ENCODE peak calls at places on chromosomes 16 and 17, in five cellular contexts. E is BJ, U is hepatocyte, D is A549, Q is Karpas-422. Y is an unnamed sample.

GRCh38 chr17:40705567-40705966 is 2.0 kb upstream of the KRT24 start:
- DNase-seq in E (no peak), U (no peak), D (no peak), Q (no peak), Y (no peak)

GRCh38 chr16:8887952-8888560 is 5.9 kb downstream of the LITAFD start:
- DNase-seq in E (peak), U (peak), D (no peak), Q (no peak), Y (peak)

GRCh38 chr17:30476726-30477082 is 504 bp upstream of the GOSR1 start:
- DNase-seq in E (no peak), U (peak), D (no peak), Q (peak), Y (no peak)

GRCh38 chr16:50244140-50244503 is 22.2 kb upstream of the ADCY7 start:
- DNase-seq in E (no peak), U (no peak), D (no peak), Q (no peak), Y (no peak)

GRCh38 chr17:63423251-63423950 is 22.7 kb downstream of the CYB561 start:
- DNase-seq in E (no peak), U (no peak), D (no peak), Q (no peak), Y (no peak)

GRCh38 chr17:2400474-2400866 is 390 bp downstream of the MNT start:
- DNase-seq in E (no peak), U (peak), D (no peak), Q (peak), Y (peak)

GRCh38 chr17:35243459-35244204 is 760 bp downstream of the SLFN5 start:
- DNase-seq in E (peak), U (peak), D (peak), Q (no peak), Y (peak)

GRCh38 chr16:13391337-13391736 is 489.9 kb downstream of the SHISA9 start:
- DNase-seq in E (no peak), U (no peak), D (no peak), Q (no peak), Y (no peak)

GRCh38 chr16:25219070-25219737 is 2.5 kb downstream of the AQP8 start:
- DNase-seq in E (no peak), U (no peak), D (no peak), Q (no peak), Y (no peak)

GRCh38 chr16:56351481-56351880 is 73.9 kb downstream of the AMFR start:
- DNase-seq in E (no peak), U (no peak), D (no peak), Q (no peak), Y (no peak)

GRCh38 chr17:68821860-68822693 is 133.1 kb downstream of the ABCA8 start:
- DNase-seq in E (peak), U (peak), D (peak), Q (no peak), Y (no peak)

GRCh38 chr17:61837175-61838051 is 25.9 kb downstream of the BRIP1 start:
- DNase-seq in E (peak), U (peak), D (peak), Q (peak), Y (peak)

GRCh38 chr17:57874434-57875108 is 24.7 kb upstream of the MRPS23 start:
- DNase-seq in E (peak), U (peak), D (no peak), Q (no peak), Y (peak)

GRCh38 chr17:78399693-78400144 is 21.3 kb downstream of the PGS1 start:
- DNase-seq in E (no peak), U (no peak), D (no peak), Q (no peak), Y (no peak)

GRCh38 chr17:56047321-56047720 is 106.0 kb upstream of the ANKFN1 start:
- DNase-seq in E (no peak), U (no peak), D (no peak), Q (no peak), Y (no peak)

GRCh38 chr17:45440161-45440859 is 7.6 kb upstream of the ARHGAP27 start:
- DNase-seq in E (no peak), U (peak), D (no peak), Q (no peak), Y (no peak)

GRCh38 chr17:68600123-68600880 is 865 bp downstream of the FAM20A start:
- DNase-seq in E (no peak), U (peak), D (peak), Q (no peak), Y (peak)

GRCh38 chr16:50744911-50745310 is 3.0 kb downstream of the CYLD start:
- DNase-seq in E (no peak), U (no peak), D (no peak), Q (no peak), Y (no peak)

GRCh38 chr16:13902677-13903076 is 17.3 kb upstream of the ERCC4 start:
- DNase-seq in E (no peak), U (no peak), D (no peak), Q (no peak), Y (no peak)

GRCh38 chr16:65102326-65102725 is 19.5 kb downstream of the CDH11 start:
- DNase-seq in E (no peak), U (no peak), D (no peak), Q (no peak), Y (no peak)

GRCh38 chr17:10309003-10309974 is 63.5 kb downstream of the MYH13 start:
- DNase-seq in E (no peak), U (no peak), D (no peak), Q (no peak), Y (no peak)

GRCh38 chr17:44607836-44608690 is 48.2 kb upstream of the MEIOC start:
- DNase-seq in E (peak), U (peak), D (no peak), Q (no peak), Y (no peak)

GRCh38 chr16:50479771-50480170 is 68.4 kb upstream of the NKD1 start:
- DNase-seq in E (no peak), U (no peak), D (no peak), Q (no peak), Y (no peak)

GRCh38 chr17:74859439-74860228 is at the start of gene GRIN2C:
- DNase-seq in E (no peak), U (peak), D (no peak), Q (no peak), Y (no peak)

DNA sequence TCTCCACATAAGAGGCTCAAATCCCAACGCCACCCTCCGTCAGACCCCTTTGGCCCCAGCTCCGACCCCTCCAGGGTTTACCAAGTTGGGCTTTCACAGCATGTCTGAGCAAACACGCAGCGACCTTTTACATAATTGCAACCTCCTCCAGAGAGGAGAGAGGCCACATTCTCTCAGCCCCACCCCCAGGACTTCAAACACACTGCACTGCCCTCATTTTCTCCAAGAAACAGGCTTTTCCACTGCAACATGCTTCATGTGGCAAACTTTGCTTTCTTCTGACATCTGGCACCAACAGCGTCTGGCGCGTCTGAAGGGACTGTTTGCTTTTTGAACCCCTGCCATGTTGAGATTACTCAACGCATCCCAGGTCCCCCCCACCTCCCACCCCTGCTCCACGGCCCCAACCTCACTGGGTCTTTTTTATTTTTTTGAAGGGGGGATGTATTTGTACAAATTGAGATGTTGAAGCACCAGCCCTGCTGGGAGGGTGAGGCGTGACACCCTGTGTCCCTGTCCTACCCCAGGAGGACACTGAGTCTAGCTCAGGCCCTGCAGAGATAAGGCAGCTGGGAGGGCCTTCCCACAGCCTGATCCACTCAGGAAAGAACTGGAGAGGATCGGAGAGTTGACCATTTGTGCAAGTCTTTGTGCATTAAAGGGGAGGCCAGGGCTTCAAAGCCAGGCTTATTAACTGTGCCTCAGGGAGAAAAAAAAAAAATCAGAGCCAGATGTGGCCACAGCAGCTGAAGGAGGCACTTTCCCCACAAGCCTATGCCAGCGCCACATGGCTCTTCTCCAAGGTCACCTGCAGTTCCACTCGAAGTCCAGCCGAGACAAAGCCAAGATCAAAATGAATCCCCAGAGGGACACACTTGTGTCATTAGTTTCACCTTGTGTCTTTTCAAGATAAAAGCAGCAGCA is 29.7 kb downstream of the AXIN2 start:
- DNase-seq in E (no peak), U (peak), D (peak), Q (no peak), Y (peak)
- H3K4me3 ChIP-seq in E (no peak), U (no peak), D (no peak), Q (no peak), Y (no peak)

DNA sequence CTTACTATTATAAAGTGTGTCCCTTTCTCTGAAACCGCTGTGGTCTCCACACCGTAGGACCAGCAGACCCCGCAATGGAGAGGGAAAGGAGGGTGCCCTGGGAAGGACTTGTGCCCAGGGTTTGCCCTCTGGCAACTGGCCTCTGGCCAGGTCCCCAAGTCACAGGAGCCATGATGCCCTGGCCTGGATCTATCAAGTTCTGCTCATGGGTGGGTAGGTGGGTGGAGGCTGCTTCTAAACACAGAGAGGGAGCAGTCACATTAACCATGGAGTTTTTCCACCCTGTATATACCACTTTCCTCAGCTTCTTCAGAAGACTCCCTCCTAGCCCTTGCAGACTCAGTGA is 9.4 kb upstream of the NEUROD2 start:
- DNase-seq in E (no peak), U (no peak), D (no peak), Q (no peak), Y (no peak)
- H3K4me3 ChIP-seq in E (no peak), U (no peak), D (peak), Q (peak), Y (peak)

GRCh38 chr17:27494192-27495091 is 38.2 kb downstream of the KSR1 start:
- DNase-seq in E (no peak), U (peak), D (peak), Q (no peak), Y (peak)
- H3K4me3 ChIP-seq in E (no peak), U (no peak), D (peak), Q (no peak), Y (no peak)

GRCh38 chr16:4116328-4117249 is at the start of gene ADCY9:
- DNase-seq in E (no peak), U (peak), D (peak), Q (peak), Y (peak)

GRCh38 chr16:4117250-4117578 is 972 bp upstream of the ADCY9 start:
- DNase-seq in E (no peak), U (no peak), D (no peak), Q (no peak), Y (no peak)

GRCh38 chr16:4115209-4115940 is 867 bp downstream of the ADCY9 start:
- DNase-seq in E (no peak), U (peak), D (peak), Q (no peak), Y (peak)

GRCh38 chr16:4114257-4115208 is 1.7 kb downstream of the ADCY9 start:
- DNase-seq in E (no peak), U (no peak), D (no peak), Q (no peak), Y (peak)

DNA sequence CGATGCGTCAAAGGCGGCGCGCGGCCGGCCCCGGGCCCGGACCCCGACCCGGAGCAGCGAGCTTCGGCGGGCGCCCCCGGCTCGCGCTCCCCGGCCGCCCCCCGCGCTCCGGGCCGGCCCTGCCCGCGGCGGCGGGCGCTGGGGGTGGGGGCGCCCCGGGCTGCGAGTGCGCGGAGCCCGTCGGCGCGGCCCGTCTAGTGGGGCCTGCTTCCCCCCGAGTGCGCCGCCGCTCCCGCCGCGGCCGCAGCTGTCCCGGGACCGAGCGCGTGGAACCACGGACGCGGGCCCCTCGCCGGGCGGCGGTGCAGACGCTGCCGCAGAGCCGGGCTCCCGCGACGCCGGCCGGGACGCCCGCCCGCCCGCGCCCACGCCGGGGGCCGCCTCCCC is 308 bp downstream of the ADCY9 start:
- DNase-seq in E (no peak), U (no peak), D (no peak), Q (no peak), Y (no peak)
- H3K4me3 ChIP-seq in E (peak), U (no peak), D (peak), Q (no peak), Y (peak)

DNA sequence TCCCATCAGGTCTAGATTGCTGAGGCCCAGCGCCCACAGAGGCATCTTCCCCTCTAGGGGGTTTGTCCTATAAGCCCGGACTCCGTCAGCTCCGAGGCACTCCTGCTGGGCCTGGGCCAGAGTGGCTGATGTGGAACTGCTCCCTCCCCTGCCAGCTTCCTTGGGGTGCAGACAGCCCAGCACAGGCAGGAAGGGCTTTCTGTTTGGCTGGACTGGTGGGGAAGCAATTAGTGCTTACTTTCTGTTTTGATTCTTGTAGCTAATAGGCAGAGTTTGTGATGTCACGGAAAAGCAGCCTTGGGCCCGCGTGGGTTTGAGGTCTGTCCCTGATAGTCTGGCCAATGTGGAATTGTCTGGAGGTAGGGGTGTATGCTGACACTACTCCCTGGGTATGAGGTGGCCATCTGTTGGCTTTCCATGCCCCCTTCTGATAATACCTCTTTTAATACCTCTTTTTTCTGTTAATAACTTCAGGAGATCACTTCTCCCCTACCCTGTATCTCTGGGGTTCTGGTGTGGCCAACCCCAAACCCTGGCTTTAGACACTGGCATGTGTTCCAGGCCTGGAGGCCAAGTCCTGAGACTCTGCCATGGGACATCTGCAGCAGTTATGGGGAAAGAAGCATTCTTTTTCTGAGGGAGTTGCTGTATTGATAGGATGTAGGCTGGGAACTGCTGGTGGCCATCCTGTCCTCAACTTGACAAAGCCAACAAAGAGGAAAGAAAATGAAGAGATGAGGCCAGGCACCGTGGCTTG is 190.9 kb downstream of the RAB11FIP4 start:
- DNase-seq in E (no peak), U (no peak), D (no peak), Q (no peak), Y (peak)
- H3K4me3 ChIP-seq in E (no peak), U (no peak), D (no peak), Q (no peak), Y (peak)

GRCh38 chr16:30381351-30382041 is 865 bp downstream of the SEPTIN1 start:
- DNase-seq in E (no peak), U (no peak), D (no peak), Q (peak), Y (no peak)
- H3K4me3 ChIP-seq in E (no peak), U (no peak), D (no peak), Q (peak), Y (no peak)

DNA sequence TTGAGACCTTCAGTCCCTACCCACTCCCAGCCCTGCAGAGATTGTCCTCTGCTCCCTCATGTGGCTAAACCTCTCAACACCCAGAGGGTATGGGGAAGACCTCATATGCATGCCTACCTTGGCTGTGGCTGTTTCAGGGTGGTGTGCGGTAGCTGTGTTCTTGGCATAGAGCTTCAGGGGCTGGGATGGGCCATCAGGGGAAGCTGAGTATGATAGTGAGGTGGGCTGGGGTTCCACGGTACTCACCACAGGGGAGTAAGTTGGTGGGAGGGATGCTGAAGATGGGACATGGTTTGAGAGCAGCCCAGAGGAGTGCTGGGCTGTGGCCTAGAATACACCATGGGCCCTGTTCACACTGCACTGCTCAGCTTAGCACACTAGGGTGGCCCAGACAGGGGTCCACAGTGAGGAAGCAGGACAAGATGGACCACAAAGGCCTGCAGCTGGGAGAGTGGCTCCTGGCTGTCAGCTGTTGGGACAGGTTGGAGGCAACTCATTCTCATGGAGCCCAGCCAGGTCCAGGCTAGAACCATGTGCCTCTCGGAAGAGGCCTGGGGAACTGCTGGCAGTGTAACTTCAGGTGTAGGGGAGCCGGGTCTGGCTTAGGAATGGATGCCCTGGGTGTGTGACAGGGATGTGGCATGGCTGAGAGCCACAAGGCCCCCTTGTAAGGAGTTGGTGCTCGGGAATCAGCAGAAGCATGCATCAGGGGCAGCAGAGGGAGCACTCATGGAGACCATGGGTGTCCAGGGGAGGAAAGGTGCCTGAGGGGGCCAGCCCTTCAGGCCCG is 3.1 kb downstream of the MFAP4 start:
- DNase-seq in E (no peak), U (no peak), D (no peak), Q (no peak), Y (no peak)
- H3K4me3 ChIP-seq in E (no peak), U (no peak), D (no peak), Q (no peak), Y (no peak)

GRCh38 chr17:9052921-9053320 is 31.6 kb downstream of the NTN1 start:
- DNase-seq in E (no peak), U (no peak), D (no peak), Q (no peak), Y (no peak)
- H3K4me3 ChIP-seq in E (no peak), U (no peak), D (no peak), Q (no peak), Y (no peak)

GRCh38 chr17:67528751-67529436 is 151.8 kb downstream of the PITPNC1 start:
- DNase-seq in E (peak), U (peak), D (peak), Q (no peak), Y (peak)
- H3K4me3 ChIP-seq in E (peak), U (no peak), D (no peak), Q (no peak), Y (peak)

Y was measured in heart right ventricle.